ENCODE peak calls at places on chromosome 6, in ten cellular contexts. One of them, this sample, is unnamed.

GRCh38 chr6:80094017-80094416 is 12.5 kb upstream of the BCKDHB start:
- DNase-seq in C1 segment of cervical spinal cord: no peak
- DNase-seq in NCI-H1105 treated with DMSO at 0.1 percent for 48 hours: peak; percentile 56
- DNase-seq in vagina: no peak
- DNase-seq in cardiac muscle cell: peak; percentile 35
- DNase-seq in Calu3: peak; percentile 4
- DNase-seq in upper lobe of right lung: no peak
- DNase-seq in iPS-NIHi11: peak; percentile 33
- DNase-seq in fibroblast of the aortic adventitia: peak; percentile 49
- DNase-seq in stimulated activated CD8-positive, alpha-beta memory T cell treated with anti-CD3 and anti-CD28 coated beads, Interleukin-15, amount 100 ng/mL, for 24 hours: no peak
- DNase-seq in this sample: no peak

GRCh38 chr6:168171673-168172352 is 92.8 kb upstream of the FRMD1 start:
- DNase-seq in C1 segment of cervical spinal cord: no peak
- DNase-seq in NCI-H1105 treated with DMSO at 0.1 percent for 48 hours: no peak
- DNase-seq in vagina: no peak
- DNase-seq in cardiac muscle cell: no peak
- DNase-seq in Calu3: no peak
- DNase-seq in upper lobe of right lung: no peak
- DNase-seq in iPS-NIHi11: no peak
- DNase-seq in fibroblast of the aortic adventitia: no peak
- DNase-seq in stimulated activated CD8-positive, alpha-beta memory T cell treated with anti-CD3 and anti-CD28 coated beads, Interleukin-15, amount 100 ng/mL, for 24 hours: no peak
- DNase-seq in this sample: peak; percentile 34

GRCh38 chr6:53951383-53951782 is 156.6 kb downstream of the LRRC1 start:
- DNase-seq in C1 segment of cervical spinal cord: no peak
- DNase-seq in NCI-H1105 treated with DMSO at 0.1 percent for 48 hours: no peak
- DNase-seq in vagina: no peak
- DNase-seq in cardiac muscle cell: no peak
- DNase-seq in Calu3: no peak
- DNase-seq in upper lobe of right lung: no peak
- DNase-seq in iPS-NIHi11: no peak
- DNase-seq in fibroblast of the aortic adventitia: no peak
- DNase-seq in stimulated activated CD8-positive, alpha-beta memory T cell treated with anti-CD3 and anti-CD28 coated beads, Interleukin-15, amount 100 ng/mL, for 24 hours: no peak
- DNase-seq in this sample: no peak

GRCh38 chr6:169956580-169956979 is 205.2 kb downstream of the ERMARD start:
- DNase-seq in C1 segment of cervical spinal cord: no peak
- DNase-seq in NCI-H1105 treated with DMSO at 0.1 percent for 48 hours: no peak
- DNase-seq in vagina: peak; percentile 60
- DNase-seq in cardiac muscle cell: no peak
- DNase-seq in Calu3: no peak
- DNase-seq in upper lobe of right lung: peak; percentile 50
- DNase-seq in iPS-NIHi11: no peak
- DNase-seq in fibroblast of the aortic adventitia: no peak
- DNase-seq in stimulated activated CD8-positive, alpha-beta memory T cell treated with anti-CD3 and anti-CD28 coated beads, Interleukin-15, amount 100 ng/mL, for 24 hours: no peak
- DNase-seq in this sample: no peak

GRCh38 chr6:138500867-138501446 is 1.7 kb upstream of the NHSL1 start:
- DNase-seq in C1 segment of cervical spinal cord: no peak
- DNase-seq in NCI-H1105 treated with DMSO at 0.1 percent for 48 hours: no peak
- DNase-seq in vagina: no peak
- DNase-seq in cardiac muscle cell: no peak
- DNase-seq in Calu3: no peak
- DNase-seq in upper lobe of right lung: no peak
- DNase-seq in iPS-NIHi11: no peak
- DNase-seq in fibroblast of the aortic adventitia: no peak
- DNase-seq in stimulated activated CD8-positive, alpha-beta memory T cell treated with anti-CD3 and anti-CD28 coated beads, Interleukin-15, amount 100 ng/mL, for 24 hours: no peak
- DNase-seq in this sample: no peak

GRCh38 chr6:150016324-150017185 is 8.8 kb downstream of the RAET1L start:
- DNase-seq in C1 segment of cervical spinal cord: peak; percentile 54
- DNase-seq in NCI-H1105 treated with DMSO at 0.1 percent for 48 hours: peak; percentile 86
- DNase-seq in vagina: no peak
- DNase-seq in cardiac muscle cell: peak; percentile 79
- DNase-seq in Calu3: peak; percentile 43
- DNase-seq in upper lobe of right lung: no peak
- DNase-seq in iPS-NIHi11: peak; percentile 65
- DNase-seq in fibroblast of the aortic adventitia: peak; percentile 78
- DNase-seq in stimulated activated CD8-positive, alpha-beta memory T cell treated with anti-CD3 and anti-CD28 coated beads, Interleukin-15, amount 100 ng/mL, for 24 hours: no peak
- DNase-seq in this sample: no peak

GRCh38 chr6:43578748-43579147 is 2.8 kb downstream of the POLH start:
- DNase-seq in C1 segment of cervical spinal cord: no peak
- DNase-seq in NCI-H1105 treated with DMSO at 0.1 percent for 48 hours: no peak
- DNase-seq in vagina: no peak
- DNase-seq in cardiac muscle cell: no peak
- DNase-seq in Calu3: no peak
- DNase-seq in upper lobe of right lung: no peak
- DNase-seq in iPS-NIHi11: no peak
- DNase-seq in fibroblast of the aortic adventitia: no peak
- DNase-seq in stimulated activated CD8-positive, alpha-beta memory T cell treated with anti-CD3 and anti-CD28 coated beads, Interleukin-15, amount 100 ng/mL, for 24 hours: no peak
- DNase-seq in this sample: no peak

GRCh38 chr6:89649682-89650081 is 11.1 kb upstream of the LYRM2 start:
- DNase-seq in C1 segment of cervical spinal cord: no peak
- DNase-seq in NCI-H1105 treated with DMSO at 0.1 percent for 48 hours: no peak
- DNase-seq in vagina: no peak
- DNase-seq in cardiac muscle cell: no peak
- DNase-seq in Calu3: no peak
- DNase-seq in upper lobe of right lung: no peak
- DNase-seq in iPS-NIHi11: no peak
- DNase-seq in fibroblast of the aortic adventitia: no peak
- DNase-seq in stimulated activated CD8-positive, alpha-beta memory T cell treated with anti-CD3 and anti-CD28 coated beads, Interleukin-15, amount 100 ng/mL, for 24 hours: no peak
- DNase-seq in this sample: peak; percentile 4

GRCh38 chr6:112037783-112038216 is 16.1 kb upstream of the CCN6 start:
- DNase-seq in C1 segment of cervical spinal cord: peak; percentile 73
- DNase-seq in NCI-H1105 treated with DMSO at 0.1 percent for 48 hours: no peak
- DNase-seq in vagina: peak; percentile 96
- DNase-seq in cardiac muscle cell: no peak
- DNase-seq in Calu3: peak; percentile 14
- DNase-seq in upper lobe of right lung: no peak
- DNase-seq in iPS-NIHi11: no peak
- DNase-seq in fibroblast of the aortic adventitia: peak; percentile 97
- DNase-seq in stimulated activated CD8-positive, alpha-beta memory T cell treated with anti-CD3 and anti-CD28 coated beads, Interleukin-15, amount 100 ng/mL, for 24 hours: no peak
- DNase-seq in this sample: no peak

GRCh38 chr6:37514377-37514776 is 14.7 kb upstream of the CCDC167 start:
- DNase-seq in C1 segment of cervical spinal cord: no peak
- DNase-seq in NCI-H1105 treated with DMSO at 0.1 percent for 48 hours: no peak
- DNase-seq in vagina: no peak
- DNase-seq in cardiac muscle cell: no peak
- DNase-seq in Calu3: no peak
- DNase-seq in upper lobe of right lung: no peak
- DNase-seq in iPS-NIHi11: no peak
- DNase-seq in fibroblast of the aortic adventitia: peak; percentile 41
- DNase-seq in stimulated activated CD8-positive, alpha-beta memory T cell treated with anti-CD3 and anti-CD28 coated beads, Interleukin-15, amount 100 ng/mL, for 24 hours: no peak
- DNase-seq in this sample: no peak